ENCODE peak calls at places on chromosome 1, in six cellular contexts. U is stimulated activated CD4-positive, alpha-beta T cell treated with anti-CD3 and anti-CD28 coated beads, Interleukin-1b, Interleukin-23, amount 100 ng/mL, for 1 hour; Q is Calu3; N is psoas muscle; W is endothelial cell; C is NCI-H345. M is an unnamed sample.

GRCh38 chr1:55172272-55172671 is 42.9 kb downstream of the USP24 start:
- DNase-seq in Q (no peak), W (no peak), C (no peak), U (no peak), N (no peak), M (no peak)

GRCh38 chr1:205962821-205963221 is 19.6 kb upstream of the SLC26A9 start:
- DNase-seq in W (no peak), U (no peak), C (no peak), Q (no peak), N (peak), M (no peak)

GRCh38 chr1:174399211-174399610 is 48.6 kb upstream of the GPR52 start:
- DNase-seq in N (no peak), Q (no peak), C (no peak), U (no peak), W (no peak), M (no peak)

GRCh38 chr1:60989745-60990718 is 92.3 kb upstream of the NFIA start:
- DNase-seq in N (peak), Q (no peak), U (no peak), W (no peak), C (no peak), M (no peak)

GRCh38 chr1:20376880-20377494 is 86.3 kb downstream of the VWA5B1 start:
- DNase-seq in W (peak), C (peak), Q (peak), U (no peak), N (peak), M (peak)

GRCh38 chr1:59541161-59541560 is 244.3 kb downstream of the FGGY start:
- DNase-seq in W (no peak), Q (no peak), N (no peak), U (no peak), C (peak), M (no peak)

GRCh38 chr1:9207086-9207485 is 27.5 kb upstream of the H6PD start:
- DNase-seq in W (no peak), Q (no peak), N (no peak), U (no peak), C (no peak), M (no peak)

GRCh38 chr1:78831731-78832360 is 174.7 kb downstream of the ADGRL4 start:
- DNase-seq in N (no peak), U (no peak), W (no peak), C (no peak), Q (peak), M (no peak)

GRCh38 chr1:166814611-166815010 is 24.7 kb upstream of the POGK start:
- DNase-seq in Q (no peak), W (no peak), U (no peak), N (no peak), C (no peak), M (no peak)

GRCh38 chr1:12180315-12180714 is 13.5 kb downstream of the TNFRSF1B start:
- DNase-seq in C (no peak), Q (no peak), N (peak), U (no peak), W (no peak), M (no peak)

GRCh38 chr1:22314676-22315075 is 137.0 kb upstream of the ZBTB40 start:
- DNase-seq in N (no peak), U (no peak), C (no peak), W (no peak), Q (no peak), M (no peak)

GRCh38 chr1:33905241-33905640 is 41.4 kb downstream of the HMGB4 start:
- DNase-seq in W (no peak), C (no peak), N (no peak), Q (no peak), U (no peak), M (no peak)

GRCh38 chr1:245871881-245872280 is 635.2 kb downstream of the SMYD3 start:
- DNase-seq in W (no peak), C (no peak), N (no peak), Q (no peak), U (no peak), M (no peak)

GRCh38 chr1:54331091-54331772 is 75.0 kb downstream of the SSBP3 start:
- DNase-seq in C (no peak), W (no peak), N (no peak), Q (no peak), U (no peak), M (no peak)

GRCh38 chr1:165169729-165170128 is 186.8 kb downstream of the LMX1A start:
- DNase-seq in W (no peak), C (no peak), U (no peak), N (no peak), Q (no peak), M (no peak)

GRCh38 chr1:38029725-38030511 is 16.7 kb downstream of the POU3F1 start:
- DNase-seq in W (no peak), Q (no peak), U (no peak), C (no peak), N (peak), M (no peak)

GRCh38 chr1:51564124-51564523 is 45.1 kb upstream of the EPS15 start:
- DNase-seq in U (no peak), W (no peak), C (no peak), Q (peak), N (no peak), M (peak)

GRCh38 chr1:27614625-27615344 is 10.8 kb upstream of the AHDC1 start:
- DNase-seq in Q (no peak), N (no peak), U (no peak), C (no peak), W (peak), M (no peak)